ENCODE peak calls at places on chromosome 21, in five cellular contexts. Q is AG09319, T is SW480, H is Calu3, C is A673. Y is an unnamed sample.

GRCh38 chr21:45469273-45470086 is 64.5 kb downstream of the COL18A1 start:
- DNase-seq in C (no peak), T (no peak), Q (no peak), H (no peak), Y (peak)

GRCh38 chr21:34874689-34875513 is 174.2 kb downstream of the RUNX1 start:
- DNase-seq in H (no peak), Q (no peak), C (no peak), T (no peak), Y (no peak)

GRCh38 chr21:42219606-42220137 is 732 bp downstream of the ABCG1 start:
- DNase-seq in H (no peak), Q (no peak), T (no peak), C (peak), Y (peak)

GRCh38 chr21:32576011-32576410 is 9.3 kb downstream of the TCP10L start:
- DNase-seq in Q (no peak), T (no peak), C (no peak), H (no peak), Y (no peak)

GRCh38 chr21:32921632-32922230 is 104.0 kb upstream of the OLIG2 start:
- DNase-seq in C (peak), T (no peak), Q (no peak), H (peak), Y (no peak)

GRCh38 chr21:44527983-44528633 is 11.9 kb downstream of the KRTAP10-1 start:
- DNase-seq in T (no peak), C (no peak), H (no peak), Q (no peak), Y (peak)

GRCh38 chr21:35812679-35813078 is 247.6 kb downstream of the SETD4 start:
- DNase-seq in H (no peak), Q (no peak), C (no peak), T (no peak), Y (no peak)

GRCh38 chr21:41899431-41900202 is 20.5 kb upstream of the PRDM15 start:
- DNase-seq in C (no peak), H (no peak), T (no peak), Q (no peak), Y (no peak)

GRCh38 chr21:37232274-37233018 is 34.7 kb downstream of the VPS26C start:
- DNase-seq in Q (no peak), T (no peak), C (no peak), H (no peak), Y (no peak)

GRCh38 chr21:42107881-42108553 is 36.9 kb downstream of the UMODL1 start:
- DNase-seq in C (peak), T (no peak), Q (no peak), H (peak), Y (peak)

GRCh38 chr21:45041351-45041805 is 33.0 kb upstream of the ADARB1 start:
- DNase-seq in C (no peak), T (no peak), H (no peak), Q (peak), Y (peak)

GRCh38 chr21:34528131-34528561 is 16.1 kb upstream of the KCNE1 start:
- DNase-seq in C (no peak), Q (peak), H (no peak), T (no peak), Y (no peak)

GRCh38 chr21:28215214-28215954 is 777.3 kb downstream of the LTN1 start:
- DNase-seq in H (no peak), T (no peak), C (no peak), Q (peak), Y (no peak)

GRCh38 chr21:45847870-45848269 is 133.7 kb upstream of the COL6A1 start:
- DNase-seq in Q (no peak), T (no peak), C (no peak), H (no peak), Y (no peak)

GRCh38 chr21:38139380-38140168 is 117.2 kb upstream of the KCNJ15 start:
- DNase-seq in Q (no peak), T (peak), H (peak), C (no peak), Y (no peak)

GRCh38 chr21:44329971-44330681 is 9.1 kb downstream of the CFAP410 start:
- DNase-seq in C (no peak), T (no peak), H (no peak), Q (no peak), Y (no peak)

GRCh38 chr21:33350676-33351075 is 25.9 kb downstream of the IFNAR1 start:
- DNase-seq in T (no peak), C (no peak), Q (no peak), H (no peak), Y (no peak)

GRCh38 chr21:35925497-35925896 is 134.8 kb downstream of the SETD4 start:
- DNase-seq in C (peak), T (peak), H (peak), Q (no peak), Y (no peak)

GRCh38 chr21:45280178-45280821 is 7.4 kb downstream of the POFUT2 start:
- DNase-seq in H (no peak), T (no peak), C (no peak), Q (no peak), Y (no peak)

GRCh38 chr21:14675774-14676530 is 129.8 kb upstream of the SAMSN1 start:
- DNase-seq in C (no peak), H (no peak), Q (no peak), T (no peak), Y (no peak)

GRCh38 chr21:46155514-46156377 is at the start of gene FTCD:
- DNase-seq in C (no peak), H (no peak), T (no peak), Q (no peak), Y (no peak)

GRCh38 chr21:29102791-29103257 is 27.6 kb upstream of the MAP3K7CL start:
- DNase-seq in C (no peak), Q (no peak), T (no peak), H (no peak), Y (no peak)

GRCh38 chr21:46111857-46112730 is 14.2 kb downstream of the COL6A2 start:
- DNase-seq in C (no peak), T (no peak), H (no peak), Q (no peak), Y (peak)

GRCh38 chr21:32886339-32886738 is 114.8 kb upstream of the PAXBP1 start:
- DNase-seq in H (peak), T (peak), Q (no peak), C (peak), Y (no peak)

GRCh38 chr21:38490411-38491020 is 7.8 kb downstream of the ERG start:
- DNase-seq in C (no peak), T (no peak), Q (no peak), H (no peak), Y (no peak)

GRCh38 chr21:14523234-14523633 is 22.9 kb downstream of the SAMSN1 start:
- DNase-seq in C (no peak), Q (no peak), H (no peak), T (no peak), Y (no peak)

GRCh38 chr21:46229133-46229922 is 754 bp upstream of the LSS start:
- DNase-seq in C (no peak), T (peak), Q (no peak), H (no peak), Y (no peak)